ENCODE peak calls at places on chromosomes 12 and 14, in six cellular contexts. L, H, V, T, M and Q are unnamed samples.

GRCh38 chr12:96225994-96226399 is 31.8 kb downstream of the ELK3 start:
- DNase-seq in L (no peak), H (no peak), V (no peak), T (no peak), M (no peak), Q (no peak)

GRCh38 chr12:117403586-117404139 is 42.2 kb upstream of the NOS1 start:
- DNase-seq in L (no peak), H (no peak), V (no peak), T (no peak), M (no peak), Q (no peak)

GRCh38 chr12:112978163-112979081 is at the start of gene OAS2:
- DNase-seq in L (peak), H (peak), V (no peak), T (peak), M (peak), Q (no peak)

GRCh38 chr14:50769893-50770500 is 61.0 kb downstream of the NIN start:
- DNase-seq in L (no peak), H (no peak), V (no peak), T (no peak), M (no peak), Q (no peak)

GRCh38 chr12:90940872-90941499 is 14.0 kb downstream of the CCER1 start:
- DNase-seq in L (no peak), H (no peak), V (no peak), T (no peak), M (no peak), Q (no peak)

GRCh38 chr14:94676495-94677238 is 64.5 kb downstream of the SERPINA3 start:
- DNase-seq in L (no peak), H (peak), V (no peak), T (peak), M (no peak), Q (no peak)

GRCh38 chr12:89597210-89597609 is 71.4 kb upstream of the POC1B start:
- DNase-seq in L (no peak), H (no peak), V (no peak), T (no peak), M (no peak), Q (no peak)

GRCh38 chr12:131116437-131117117 is 162.9 kb downstream of the ADGRD1 start:
- DNase-seq in L (no peak), H (peak), V (peak), T (no peak), M (no peak), Q (no peak)

GRCh38 chr12:3114671-3115070 is 37.5 kb downstream of the TSPAN9 start:
- DNase-seq in L (no peak), H (no peak), V (no peak), T (no peak), M (no peak), Q (no peak)

GRCh38 chr12:3115078-3115477 is 37.9 kb downstream of the TSPAN9 start:
- DNase-seq in L (no peak), H (no peak), V (no peak), T (no peak), M (no peak), Q (no peak)

GRCh38 chr12:3117628-3118027 is 40.4 kb downstream of the TSPAN9 start:
- DNase-seq in L (no peak), H (no peak), V (no peak), T (no peak), M (no peak), Q (no peak)

GRCh38 chr12:3117144-3117581 is 40.0 kb downstream of the TSPAN9 start:
- DNase-seq in L (no peak), H (no peak), V (no peak), T (no peak), M (no peak), Q (no peak)

DNA sequence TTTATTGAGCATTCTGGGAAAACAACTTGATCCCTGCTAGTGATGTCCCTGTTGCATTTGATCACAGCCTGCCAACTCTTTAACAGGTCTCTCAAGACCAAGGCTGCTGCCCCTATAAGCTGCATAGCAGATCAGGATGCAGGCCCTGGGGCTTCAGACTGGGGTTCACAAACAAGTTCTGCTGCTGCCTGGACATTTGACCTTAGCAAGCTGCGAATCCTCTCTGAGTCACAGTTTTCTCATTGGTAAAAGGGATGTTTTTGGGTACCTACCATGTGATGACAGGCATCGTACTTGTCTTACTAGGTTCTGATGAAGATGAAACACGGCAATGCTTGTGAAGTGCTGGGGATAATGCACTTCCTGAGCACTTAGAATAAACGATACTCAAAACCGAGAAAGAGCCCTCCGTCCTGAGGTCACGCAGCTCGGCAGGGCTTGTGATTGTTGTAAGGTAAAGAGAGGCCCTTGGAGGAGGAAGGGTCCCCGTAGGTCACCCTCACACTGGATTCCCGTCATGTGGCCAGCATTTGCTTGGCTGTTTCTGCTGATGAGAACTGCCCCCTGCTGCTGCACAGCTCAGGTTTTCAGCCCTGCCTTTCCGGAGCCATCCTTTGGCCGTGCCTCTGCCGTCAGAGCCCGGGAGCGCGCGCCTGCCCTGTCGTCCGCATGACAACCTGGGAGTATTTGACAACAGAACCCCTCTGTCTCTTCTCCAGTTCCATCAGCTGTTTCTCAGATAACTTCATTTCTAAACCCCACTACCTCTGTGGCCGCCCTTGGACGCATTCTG is 39.1 kb downstream of the TSPAN9 start:
- DNase-seq in L (no peak), H (no peak), V (no peak), T (no peak), M (no peak), Q (no peak)
- H3K27ac ChIP-seq in L (peak), H (peak), V (no peak), T (peak), M (no peak), Q (no peak)

DNA sequence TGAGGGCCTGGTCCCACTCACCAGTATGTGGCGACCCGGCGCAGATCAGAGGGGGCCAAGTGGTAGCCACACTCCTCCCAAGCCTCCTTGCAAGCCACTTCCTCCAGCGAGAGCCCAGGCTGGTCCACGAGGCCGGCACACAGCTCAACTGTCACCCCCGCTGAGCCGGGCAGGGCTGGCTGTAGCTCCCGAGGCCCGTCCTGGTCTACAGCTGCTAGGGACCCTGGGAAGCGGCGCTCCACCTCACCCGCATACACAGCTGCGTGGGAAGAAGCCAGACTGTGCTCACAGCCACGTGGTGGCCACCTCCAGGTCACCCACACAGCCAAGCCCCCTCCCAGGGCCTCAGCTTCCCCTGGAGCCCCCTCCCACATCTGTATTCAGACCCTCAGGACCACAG is 4.6 kb downstream of the NUDT14 start:
- DNase-seq in L (no peak), H (no peak), V (no peak), T (no peak), M (no peak), Q (no peak)
- H3K27ac ChIP-seq in L (no peak), H (no peak), V (no peak), T (no peak), M (no peak), Q (no peak)

GRCh38 chr14:69664190-69664742 is 52.9 kb downstream of the SUSD6 start:
- DNase-seq in L (no peak), H (no peak), V (no peak), T (no peak), M (no peak), Q (no peak)

GRCh38 chr14:69662636-69663321 is 51.4 kb downstream of the SUSD6 start:
- DNase-seq in L (no peak), H (no peak), V (no peak), T (no peak), M (no peak), Q (no peak)

GRCh38 chr14:69664865-69665526 is 53.6 kb downstream of the SUSD6 start:
- DNase-seq in L (no peak), H (no peak), V (no peak), T (no peak), M (no peak), Q (no peak)

GRCh38 chr14:69661194-69661537 is 49.8 kb downstream of the SUSD6 start:
- DNase-seq in L (no peak), H (no peak), V (no peak), T (no peak), M (no peak), Q (no peak)

DNA sequence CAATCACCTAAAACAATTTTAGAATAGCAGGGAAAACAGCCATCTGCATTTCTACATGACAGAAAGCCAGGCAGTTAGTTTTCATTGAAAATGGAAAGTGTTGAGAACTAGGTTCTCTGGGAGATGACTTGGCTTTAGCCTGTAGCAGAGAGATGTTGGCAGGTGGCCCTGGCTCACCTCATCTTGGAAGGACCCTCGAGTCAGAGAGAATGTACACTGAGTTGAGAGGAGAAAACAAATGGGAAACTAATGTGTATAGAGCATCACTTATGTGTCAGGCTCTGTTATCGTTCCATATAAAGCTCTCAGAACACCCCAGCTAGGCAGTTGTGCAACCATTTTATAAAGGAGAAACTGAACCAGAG is 51.9 kb downstream of the SUSD6 start:
- DNase-seq in L (no peak), H (peak), V (no peak), T (no peak), M (no peak), Q (no peak)
- H3K27ac ChIP-seq in L (peak), H (peak), V (no peak), T (peak), M (peak), Q (no peak)

GRCh38 chr14:72641086-72641485 is 252.8 kb downstream of the DPF3 start:
- DNase-seq in L (peak), H (no peak), V (no peak), T (no peak), M (no peak), Q (no peak)

GRCh38 chr14:72636094-72636493 is 257.8 kb downstream of the DPF3 start:
- DNase-seq in L (no peak), H (no peak), V (no peak), T (no peak), M (no peak), Q (no peak)

GRCh38 chr14:72636871-72637270 is 257.0 kb downstream of the DPF3 start:
- DNase-seq in L (no peak), H (no peak), V (no peak), T (no peak), M (no peak), Q (no peak)

GRCh38 chr14:72634910-72635647 is 258.8 kb downstream of the DPF3 start:
- DNase-seq in L (peak), H (no peak), V (no peak), T (no peak), M (no peak), Q (no peak)

GRCh38 chr14:72638021-72638420 is 255.9 kb downstream of the DPF3 start:
- DNase-seq in L (no peak), H (no peak), V (no peak), T (no peak), M (no peak), Q (no peak)
- H3K27ac ChIP-seq in L (no peak), H (no peak), V (no peak), T (no peak), M (no peak), Q (no peak)

GRCh38 chr12:4284306-4284705 is 10.7 kb downstream of the CCND2 start:
- DNase-seq in L (no peak), H (no peak), V (no peak), T (peak), M (no peak), Q (no peak)
- H3K27ac ChIP-seq in L (no peak), H (peak), V (no peak), T (no peak), M (no peak), Q (no peak)

GRCh38 chr12:77895699-77896098 is 65.0 kb downstream of the NAV3 start:
- DNase-seq in L (no peak), H (no peak), V (no peak), T (no peak), M (no peak), Q (no peak)
- H3K27ac ChIP-seq in L (no peak), H (no peak), V (no peak), T (no peak), M (no peak), Q (no peak)

GRCh38 chr14:53167602-53168328 is 14.6 kb upstream of the DDHD1 start:
- DNase-seq in L (no peak), H (no peak), V (no peak), T (no peak), M (no peak), Q (no peak)

GRCh38 chr14:53156238-53156637 is 3.1 kb upstream of the DDHD1 start:
- DNase-seq in L (no peak), H (no peak), V (no peak), T (no peak), M (no peak), Q (no peak)

GRCh38 chr14:53161758-53162512 is 8.8 kb upstream of the DDHD1 start:
- DNase-seq in L (no peak), H (no peak), V (no peak), T (no peak), M (no peak), Q (no peak)
- H3K27ac ChIP-seq in L (no peak), H (no peak), V (no peak), T (no peak), M (no peak), Q (no peak)

GRCh38 chr12:60071759-60072191 is 475.9 kb downstream of the SLC16A7 start:
- DNase-seq in L (no peak), H (no peak), V (no peak), T (no peak), M (no peak), Q (no peak)
- H3K27ac ChIP-seq in L (no peak), H (no peak), V (no peak), T (no peak), M (no peak), Q (no peak)

GRCh38 chr12:18998343-18999270 is 130.9 kb upstream of the PLEKHA5 start:
- DNase-seq in L (peak), H (no peak), V (no peak), T (no peak), M (no peak), Q (no peak)
- H3K27ac ChIP-seq in L (no peak), H (no peak), V (no peak), T (no peak), M (no peak), Q (no peak)

GRCh38 chr14:68968721-68969120 is 10.4 kb downstream of the ACTN1 start:
- DNase-seq in L (no peak), H (peak), V (no peak), T (no peak), M (no peak), Q (no peak)

GRCh38 chr14:68965261-68965761 is 13.8 kb downstream of the ACTN1 start:
- DNase-seq in L (no peak), H (no peak), V (no peak), T (no peak), M (no peak), Q (no peak)

GRCh38 chr14:68968051-68968450 is 11.1 kb downstream of the ACTN1 start:
- DNase-seq in L (no peak), H (peak), V (no peak), T (no peak), M (no peak), Q (no peak)

GRCh38 chr14:68967459-68967940 is 11.6 kb downstream of the ACTN1 start:
- DNase-seq in L (no peak), H (peak), V (no peak), T (no peak), M (no peak), Q (no peak)

GRCh38 chr14:68966872-68967301 is 12.2 kb downstream of the ACTN1 start:
- DNase-seq in L (no peak), H (peak), V (no peak), T (no peak), M (no peak), Q (no peak)
- H3K27ac ChIP-seq in L (peak), H (peak), V (no peak), T (peak), M (peak), Q (peak)